ENCODE peak calls at places on chromosome 5, in five cellular contexts. One of them, this sample, is unnamed.

GRCh38 chr5:31194458-31194808 is 947 bp downstream of the CDH6 start:
- DNase-seq in astrocyte of the spinal cord: peak; percentile 31
- DNase-seq in IMR-90: peak; percentile 33
- DNase-seq in OCI-LY7: no peak
- DNase-seq in brain microvascular endothelial cell: no peak
- DNase-seq in this sample: no peak

GRCh38 chr5:172104801-172105701 is 83.0 kb downstream of the STK10 start:
- DNase-seq in IMR-90: no peak
- DNase-seq in astrocyte of the spinal cord: no peak
- DNase-seq in OCI-LY7: no peak
- DNase-seq in brain microvascular endothelial cell: no peak
- DNase-seq in this sample: no peak

GRCh38 chr5:126403871-126404270 is 19.3 kb upstream of the GRAMD2B start:
- DNase-seq in brain microvascular endothelial cell: no peak
- DNase-seq in OCI-LY7: no peak
- DNase-seq in IMR-90: peak; percentile 37
- DNase-seq in astrocyte of the spinal cord: peak; percentile 40
- DNase-seq in this sample: no peak

GRCh38 chr5:142290574-142291299 is 34.1 kb downstream of the SPRY4 start:
- DNase-seq in OCI-LY7: no peak
- DNase-seq in brain microvascular endothelial cell: peak; percentile 44
- DNase-seq in astrocyte of the spinal cord: peak; percentile 35
- DNase-seq in IMR-90: peak; percentile 20
- DNase-seq in this sample: no peak

GRCh38 chr5:76716456-76717157 is 681 bp downstream of the F2R start:
- DNase-seq in astrocyte of the spinal cord: no peak
- DNase-seq in OCI-LY7: no peak
- DNase-seq in brain microvascular endothelial cell: peak; percentile 38
- DNase-seq in IMR-90: no peak
- DNase-seq in this sample: no peak

GRCh38 chr5:178077751-178078150 is 35.6 kb upstream of the N4BP3 start:
- DNase-seq in astrocyte of the spinal cord: no peak
- DNase-seq in OCI-LY7: no peak
- DNase-seq in IMR-90: no peak
- DNase-seq in brain microvascular endothelial cell: no peak
- DNase-seq in this sample: no peak

GRCh38 chr5:139650689-139651501 is 2.7 kb downstream of the CXXC5 start:
- DNase-seq in IMR-90: no peak
- DNase-seq in astrocyte of the spinal cord: peak; percentile 51
- DNase-seq in brain microvascular endothelial cell: no peak
- DNase-seq in OCI-LY7: no peak
- DNase-seq in this sample: no peak

GRCh38 chr5:127092690-127093089 is 19.4 kb upstream of the C5orf63 start:
- DNase-seq in OCI-LY7: no peak
- DNase-seq in IMR-90: peak; percentile 82
- DNase-seq in brain microvascular endothelial cell: peak; percentile 75
- DNase-seq in astrocyte of the spinal cord: peak; percentile 72
- DNase-seq in this sample: no peak

GRCh38 chr5:91499943-91500531 is 116.9 kb upstream of the ARRDC3 start:
- DNase-seq in astrocyte of the spinal cord: peak; percentile 63
- DNase-seq in brain microvascular endothelial cell: peak; percentile 12
- DNase-seq in IMR-90: peak; percentile 54
- DNase-seq in OCI-LY7: peak; percentile 47
- DNase-seq in this sample: peak; percentile 8

GRCh38 chr5:176875014-176875550 is 24.1 kb downstream of the HK3 start:
- DNase-seq in OCI-LY7: no peak
- DNase-seq in IMR-90: no peak
- DNase-seq in brain microvascular endothelial cell: no peak
- DNase-seq in astrocyte of the spinal cord: no peak
- DNase-seq in this sample: no peak

GRCh38 chr5:176875783-176876505 is 23.2 kb downstream of the HK3 start:
- DNase-seq in IMR-90: no peak
- DNase-seq in astrocyte of the spinal cord: no peak
- DNase-seq in OCI-LY7: no peak
- DNase-seq in brain microvascular endothelial cell: no peak
- DNase-seq in this sample: no peak

GRCh38 chr5:176878463-176878862 is 20.7 kb downstream of the HK3 start:
- DNase-seq in brain microvascular endothelial cell: no peak
- DNase-seq in astrocyte of the spinal cord: no peak
- DNase-seq in OCI-LY7: no peak
- DNase-seq in IMR-90: no peak
- DNase-seq in this sample: no peak

GRCh38 chr5:176877793-176878331 is 21.3 kb downstream of the HK3 start:
- DNase-seq in astrocyte of the spinal cord: no peak
- DNase-seq in IMR-90: no peak
- DNase-seq in brain microvascular endothelial cell: no peak
- DNase-seq in OCI-LY7: no peak
- DNase-seq in this sample: no peak

DNA sequence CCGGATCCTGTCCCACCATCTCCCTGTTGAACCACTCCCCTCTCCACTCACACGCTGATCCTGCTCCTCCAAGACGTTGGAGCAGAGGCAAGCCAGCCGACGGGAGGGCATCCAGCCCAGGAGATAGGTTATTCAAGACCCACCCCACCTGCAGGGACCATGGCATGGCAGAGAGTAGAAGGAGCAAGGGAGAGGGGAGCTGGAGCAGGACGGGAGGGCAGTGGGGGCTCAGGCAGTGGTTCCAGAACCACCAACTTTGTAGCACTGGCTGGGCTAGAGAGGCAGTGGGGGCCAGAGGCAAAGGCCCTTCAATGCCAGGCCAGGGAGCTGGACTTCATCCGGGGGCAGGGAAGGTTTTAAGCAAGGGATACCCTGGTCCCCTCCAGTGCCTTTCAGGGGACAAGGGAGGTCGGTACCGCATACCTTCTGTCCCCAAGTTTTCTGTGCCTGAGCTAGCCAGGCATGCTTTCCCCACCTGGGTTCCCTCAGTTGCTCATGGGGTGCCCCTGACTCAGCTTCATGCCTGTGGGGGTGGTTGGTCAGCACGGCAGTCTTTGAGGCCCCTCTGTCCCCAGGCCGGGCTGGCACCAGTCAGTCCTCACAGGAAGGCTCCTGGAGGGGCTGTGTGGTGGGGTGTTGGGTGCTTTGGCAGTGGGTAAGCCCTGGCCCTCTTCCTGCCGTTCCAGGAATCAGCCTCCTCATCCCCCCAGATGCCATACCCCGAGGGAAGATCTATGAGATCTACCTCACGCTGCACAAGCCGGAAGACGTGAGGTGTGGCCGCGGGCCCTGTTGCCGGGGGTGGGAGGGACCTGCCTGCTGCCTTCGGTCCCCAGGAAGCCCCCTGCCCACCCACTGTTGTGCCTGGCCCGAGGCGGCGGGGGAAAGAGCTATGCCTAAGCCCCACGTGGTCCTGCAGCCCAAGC is 22.4 kb downstream of the HK3 start:
- DNase-seq in brain microvascular endothelial cell: no peak
- DNase-seq in astrocyte of the spinal cord: no peak
- DNase-seq in OCI-LY7: no peak
- DNase-seq in IMR-90: no peak
- DNase-seq in this sample: no peak
- TF ChIP-seq CTCF in brain microvascular endothelial cell: no peak
- TF ChIP-seq CTCF in astrocyte of the spinal cord: no peak
- TF ChIP-seq CTCF in OCI-LY7: no peak
- TF ChIP-seq CTCF in IMR-90: no peak
- TF ChIP-seq CTCF in this sample: no peak

GRCh38 chr5:2006971-2007291 is 124.2 kb upstream of the IRX4 start:
- DNase-seq in astrocyte of the spinal cord: no peak
- DNase-seq in brain microvascular endothelial cell: no peak
- DNase-seq in OCI-LY7: no peak
- DNase-seq in IMR-90: no peak
- DNase-seq in this sample: no peak

GRCh38 chr5:2008851-2009629 is 126.3 kb upstream of the IRX4 start:
- DNase-seq in OCI-LY7: no peak
- DNase-seq in astrocyte of the spinal cord: no peak
- DNase-seq in IMR-90: no peak
- DNase-seq in brain microvascular endothelial cell: no peak
- DNase-seq in this sample: no peak

GRCh38 chr5:2007906-2008437 is 125.2 kb upstream of the IRX4 start:
- DNase-seq in OCI-LY7: no peak
- DNase-seq in astrocyte of the spinal cord: no peak
- DNase-seq in brain microvascular endothelial cell: no peak
- DNase-seq in IMR-90: no peak
- DNase-seq in this sample: no peak

GRCh38 chr5:2006193-2006970 is 123.7 kb upstream of the IRX4 start:
- DNase-seq in OCI-LY7: no peak
- DNase-seq in IMR-90: no peak
- DNase-seq in brain microvascular endothelial cell: no peak
- DNase-seq in astrocyte of the spinal cord: no peak
- DNase-seq in this sample: no peak

GRCh38 chr5:2007437-2007905 is 124.7 kb upstream of the IRX4 start:
- DNase-seq in astrocyte of the spinal cord: no peak
- DNase-seq in OCI-LY7: no peak
- DNase-seq in brain microvascular endothelial cell: no peak
- DNase-seq in IMR-90: no peak
- DNase-seq in this sample: no peak
- H3K4me3 ChIP-seq in astrocyte of the spinal cord: no peak overlapping the region
- H3K4me3 ChIP-seq in OCI-LY7: no peak overlapping the region
- H3K4me3 ChIP-seq in brain microvascular endothelial cell: no peak overlapping the region
- H3K4me3 ChIP-seq in IMR-90: no peak overlapping the region
- H3K4me3 ChIP-seq in this sample: no peak overlapping the region

GRCh38 chr5:7467179-7467578 is 71.2 kb downstream of the ADCY2 start:
- DNase-seq in OCI-LY7: no peak
- DNase-seq in brain microvascular endothelial cell: no peak
- DNase-seq in IMR-90: no peak
- DNase-seq in astrocyte of the spinal cord: no peak
- DNase-seq in this sample: no peak

GRCh38 chr5:7468742-7469141 is 72.8 kb downstream of the ADCY2 start:
- DNase-seq in IMR-90: no peak
- DNase-seq in OCI-LY7: no peak
- DNase-seq in astrocyte of the spinal cord: no peak
- DNase-seq in brain microvascular endothelial cell: no peak
- DNase-seq in this sample: no peak

GRCh38 chr5:7462758-7463157 is 66.8 kb downstream of the ADCY2 start:
- DNase-seq in brain microvascular endothelial cell: no peak
- DNase-seq in OCI-LY7: no peak
- DNase-seq in astrocyte of the spinal cord: no peak
- DNase-seq in IMR-90: no peak
- DNase-seq in this sample: no peak

GRCh38 chr5:7464182-7464581 is 68.2 kb downstream of the ADCY2 start:
- DNase-seq in brain microvascular endothelial cell: no peak
- DNase-seq in astrocyte of the spinal cord: no peak
- DNase-seq in OCI-LY7: no peak
- DNase-seq in IMR-90: no peak
- DNase-seq in this sample: no peak
- TF ChIP-seq CTCF in brain microvascular endothelial cell: no peak
- TF ChIP-seq CTCF in astrocyte of the spinal cord: no peak
- TF ChIP-seq CTCF in OCI-LY7: peak; percentile 23
- TF ChIP-seq CTCF in IMR-90: no peak
- TF ChIP-seq CTCF in this sample: no peak

GRCh38 chr5:150043657-150044333 is 42.6 kb downstream of the CSF1R start:
- DNase-seq in astrocyte of the spinal cord: no peak
- DNase-seq in IMR-90: peak; percentile 66
- DNase-seq in brain microvascular endothelial cell: no peak
- DNase-seq in OCI-LY7: no peak
- DNase-seq in this sample: no peak
- H3K4me3 ChIP-seq in astrocyte of the spinal cord: no peak overlapping the region
- H3K4me3 ChIP-seq in IMR-90: no peak overlapping the region
- H3K4me3 ChIP-seq in brain microvascular endothelial cell: no peak overlapping the region
- H3K4me3 ChIP-seq in OCI-LY7: no peak overlapping the region
- H3K4me3 ChIP-seq in this sample: no peak overlapping the region

DNA sequence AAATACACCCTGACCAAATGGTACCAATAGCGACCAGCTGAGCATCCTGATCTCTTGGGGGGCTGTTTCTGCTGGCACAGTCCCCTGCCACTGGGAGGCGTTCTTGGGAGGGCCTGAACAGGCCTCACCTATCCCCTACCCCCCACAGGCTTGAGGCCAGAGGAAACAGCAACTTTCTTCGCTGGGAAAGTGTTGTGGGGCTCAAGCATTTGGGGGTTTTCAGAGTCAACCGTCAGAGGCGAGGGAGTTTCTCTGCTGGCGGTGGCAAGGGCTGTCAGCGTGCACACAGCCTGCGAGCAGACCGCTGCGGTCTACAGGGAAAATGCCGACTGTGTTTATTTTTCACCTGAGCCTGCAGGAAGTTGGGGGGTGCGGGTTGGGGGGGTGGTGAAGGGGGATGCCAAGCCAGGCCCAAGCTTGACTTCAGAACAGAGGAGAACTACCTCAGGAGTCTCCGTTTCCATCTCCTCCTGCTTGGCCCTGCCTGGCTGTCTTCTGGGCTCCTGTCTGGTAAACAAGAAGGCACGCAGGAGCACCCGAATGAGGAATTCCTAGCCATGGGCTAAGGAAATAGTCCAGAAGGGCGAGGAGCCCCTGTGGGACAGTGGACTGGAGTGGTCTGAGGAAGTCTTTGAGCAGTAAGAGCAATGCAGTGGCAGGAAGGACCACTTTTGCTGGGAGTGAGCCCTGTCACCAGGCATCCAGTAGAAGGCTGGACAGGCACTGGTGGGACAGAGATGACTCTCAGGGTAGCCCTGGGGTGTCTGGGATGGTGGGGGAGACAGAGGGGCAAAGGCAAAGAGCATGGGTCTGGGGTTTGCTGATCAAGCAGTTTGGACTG is 18.1 kb downstream of the TCF7 start:
- DNase-seq in brain microvascular endothelial cell: no peak
- DNase-seq in astrocyte of the spinal cord: no peak
- DNase-seq in IMR-90: no peak
- DNase-seq in OCI-LY7: peak; percentile 42
- DNase-seq in this sample: peak; percentile 84
- TF ChIP-seq CTCF in brain microvascular endothelial cell: peak; percentile 10
- TF ChIP-seq CTCF in astrocyte of the spinal cord: no peak
- TF ChIP-seq CTCF in IMR-90: no peak
- TF ChIP-seq CTCF in OCI-LY7: peak; percentile 72
- TF ChIP-seq CTCF in this sample: peak; percentile 82

DNA sequence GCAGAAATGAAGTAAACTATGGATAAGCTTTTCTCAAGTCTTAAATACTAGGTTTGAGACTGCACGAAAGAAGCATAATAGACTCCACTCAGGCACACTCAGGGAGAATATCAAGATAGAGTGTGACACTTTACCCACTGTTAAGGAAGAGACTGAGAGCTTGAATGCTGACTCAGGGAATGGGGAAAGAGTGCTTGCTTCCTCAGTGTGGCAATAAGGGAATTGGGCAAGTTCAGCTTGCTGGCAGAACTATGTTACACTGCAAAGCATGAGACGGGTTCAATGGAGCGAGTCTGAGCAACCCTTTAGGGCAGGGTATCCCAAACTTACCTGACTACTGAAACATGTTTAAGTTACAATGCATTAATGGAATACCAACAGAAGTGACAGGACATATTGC is 237.7 kb upstream of the MEF2C start:
- DNase-seq in OCI-LY7: no peak
- DNase-seq in astrocyte of the spinal cord: no peak
- DNase-seq in IMR-90: no peak
- DNase-seq in brain microvascular endothelial cell: no peak
- DNase-seq in this sample: no peak
- H3K4me3 ChIP-seq in OCI-LY7: no peak overlapping the region
- H3K4me3 ChIP-seq in astrocyte of the spinal cord: no peak overlapping the region
- H3K4me3 ChIP-seq in IMR-90: no peak overlapping the region
- H3K4me3 ChIP-seq in brain microvascular endothelial cell: no peak overlapping the region
- H3K4me3 ChIP-seq in this sample: no peak overlapping the region

GRCh38 chr5:122492675-122493074 is 180.6 kb downstream of the SNCAIP start:
- DNase-seq in IMR-90: no peak
- DNase-seq in OCI-LY7: peak; percentile 6
- DNase-seq in astrocyte of the spinal cord: no peak
- DNase-seq in brain microvascular endothelial cell: peak; percentile 14
- DNase-seq in this sample: no peak
- TF ChIP-seq CTCF in IMR-90: peak; percentile 34
- TF ChIP-seq CTCF in OCI-LY7: peak; percentile 34
- TF ChIP-seq CTCF in astrocyte of the spinal cord: peak; percentile 38
- TF ChIP-seq CTCF in brain microvascular endothelial cell: peak; percentile 46
- TF ChIP-seq CTCF in this sample: peak; percentile 47